ENCODE peak calls at places on chromosomes 12 and 14, in nine cellular contexts. A, G, K, W, U, M, P, I and H are unnamed samples.
A peak's percentile ranks its signal among the peaks of the same experiment; 100 is the strongest.

GRCh38 chr12:92136883-92137582 is 8.6 kb downstream of the BTG1 start:
- DNase-seq in A (peak; percentile 81), G (no peak), K (no peak), W (peak; percentile 65), U (peak; percentile 62), M (no peak), P (peak; percentile 53), I (peak; percentile 85), H (peak; percentile 56)

GRCh38 chr12:93549174-93549573 is 23.3 kb upstream of the SOCS2 start:
- DNase-seq in A (no peak), G (no peak), K (no peak), W (no peak), U (no peak), M (no peak), P (no peak), I (no peak), H (no peak)

GRCh38 chr12:32920506-32921085 is 24.0 kb upstream of the PKP2 start:
- DNase-seq in A (no peak), G (no peak), K (no peak), W (no peak), U (no peak), M (no peak), P (no peak), I (peak; percentile 9), H (no peak)

GRCh38 chr14:24634158-24634557 is at the start of gene GZMB:
- DNase-seq in A (no peak), G (no peak), K (peak; percentile 8), W (no peak), U (no peak), M (no peak), P (no peak), I (no peak), H (no peak)

GRCh38 chr14:51395361-51395849 is 155.4 kb downstream of the TMX1 start:
- DNase-seq in A (peak; percentile 97), G (peak; percentile 45), K (no peak), W (peak; percentile 74), U (peak; percentile 70), M (peak; percentile 82), P (peak; percentile 79), I (peak; percentile 79), H (peak; percentile 99)

GRCh38 chr12:193282-193681 is 20.7 kb downstream of the SLC6A12 start:
- DNase-seq in A (no peak), G (no peak), K (no peak), W (no peak), U (no peak), M (no peak), P (no peak), I (no peak), H (no peak)

GRCh38 chr12:71694099-71694820 is 8.4 kb downstream of the TMEM19 start:
- DNase-seq in A (no peak), G (no peak), K (no peak), W (no peak), U (no peak), M (no peak), P (no peak), I (peak; percentile 80), H (no peak)

GRCh38 chr12:41919526-41920305 is 225.0 kb downstream of the GXYLT1 start:
- DNase-seq in A (no peak), G (no peak), K (no peak), W (no peak), U (no peak), M (no peak), P (no peak), I (no peak), H (no peak)

GRCh38 chr12:10191865-10192264 is 13.0 kb downstream of the TMEM52B start:
- DNase-seq in A (peak; percentile 47), G (no peak), K (no peak), W (no peak), U (peak; percentile 68), M (no peak), P (no peak), I (peak; percentile 74), H (no peak)

GRCh38 chr12:85147331-85147730 is 111.2 kb downstream of the LRRIQ1 start:
- DNase-seq in A (no peak), G (no peak), K (no peak), W (no peak), U (no peak), M (no peak), P (no peak), I (no peak), H (no peak)

GRCh38 chr14:61620130-61620946 is 75.0 kb upstream of the HIF1A start:
- DNase-seq in A (peak; percentile 94), G (no peak), K (no peak), W (peak; percentile 91), U (peak; percentile 98), M (no peak), P (peak; percentile 57), I (peak; percentile 85), H (peak; percentile 59)

GRCh38 chr14:31962920-31963319 is 114.2 kb upstream of the ARHGAP5 start:
- DNase-seq in A (no peak), G (no peak), K (no peak), W (no peak), U (no peak), M (no peak), P (no peak), I (no peak), H (no peak)

GRCh38 chr14:76844223-76844622 is 18.0 kb downstream of the LRRC74A start:
- DNase-seq in A (no peak), G (peak; percentile 24), K (no peak), W (no peak), U (no peak), M (peak; percentile 75), P (peak; percentile 20), I (no peak), H (peak; percentile 14)

DNA sequence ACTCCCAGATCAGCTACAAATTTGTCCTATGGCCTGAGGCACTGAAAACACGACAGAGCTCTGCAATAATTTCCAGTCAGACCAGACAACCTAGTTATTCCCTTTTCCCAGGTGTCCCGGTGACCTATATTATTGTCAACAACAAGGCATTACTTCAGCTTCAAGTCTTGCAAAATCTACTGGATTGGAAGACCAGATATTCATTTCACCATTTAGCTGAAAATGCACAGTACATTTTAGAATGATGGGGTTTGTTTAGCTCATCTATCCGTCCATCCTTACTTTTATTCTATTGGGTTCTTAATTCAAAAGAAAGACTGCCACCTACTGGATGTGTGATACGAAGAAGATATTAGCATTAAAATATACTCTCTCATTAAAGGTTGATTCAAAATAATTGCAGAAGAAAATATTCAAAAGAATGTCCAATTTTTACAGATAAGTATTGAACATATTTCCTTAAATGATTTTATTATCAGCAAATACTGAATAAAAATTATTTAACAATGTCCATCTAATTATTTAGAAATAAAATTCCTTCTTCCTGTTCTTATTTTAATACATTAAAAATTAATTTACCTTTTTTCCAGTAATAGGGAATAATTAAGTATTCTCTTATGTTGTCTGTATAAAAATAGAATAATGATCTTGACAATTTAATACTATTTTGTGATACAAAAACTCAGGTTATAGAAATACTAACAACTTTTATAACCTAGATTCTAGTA is 244.9 kb upstream of the LRIG3 start:
- DNase-seq in A (peak; percentile 19), G (no peak), K (no peak), W (no peak), U (peak; percentile 25), M (no peak), P (no peak), I (no peak), H (peak; percentile 17)
- TF ChIP-seq CTCF in A (peak; percentile 32), G (no peak), K (no peak), W (peak; percentile 15), U (peak; percentile 33), M (no peak), P (peak; percentile 27), I (peak; percentile 46), H (peak; percentile 27)

DNA sequence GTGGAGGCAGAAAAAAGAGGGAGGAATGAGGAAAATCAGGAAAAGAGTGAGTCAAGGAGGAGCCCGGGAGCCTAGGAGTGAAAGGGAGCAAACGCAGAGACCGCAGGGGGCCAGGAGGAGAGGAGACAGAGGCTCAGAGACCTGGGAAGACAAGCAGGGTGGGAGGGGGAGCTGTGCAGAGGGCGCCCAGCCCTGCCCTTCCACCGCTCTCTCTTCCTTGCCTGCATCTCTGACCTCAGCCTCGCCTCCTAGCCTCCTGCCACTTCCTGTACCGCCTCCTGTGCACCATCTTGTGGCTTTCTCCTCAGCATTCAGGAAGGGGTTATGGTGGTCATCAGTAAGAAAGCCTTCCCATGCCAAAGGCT is 1.3 kb downstream of the CLSTN3 start:
- DNase-seq in A (no peak), G (no peak), K (no peak), W (no peak), U (no peak), M (no peak), P (no peak), I (no peak), H (no peak)
- H3K4me3 ChIP-seq in A (no peak overlapping the region), G (no peak overlapping the region), K (no peak overlapping the region), W (peak overlapping the region; percentile 81), U (no peak overlapping the region), M (no peak overlapping the region), P (no peak overlapping the region), I (peak overlapping the region; percentile 90), H (peak overlapping the region; percentile 53)

GRCh38 chr12:108375986-108376663 is 37.0 kb upstream of the CMKLR1 start:
- DNase-seq in A (no peak), G (no peak), K (no peak), W (no peak), U (peak; percentile 25), M (no peak), P (peak; percentile 63), I (no peak), H (no peak)

GRCh38 chr12:108374596-108375320 is 35.6 kb upstream of the CMKLR1 start:
- DNase-seq in A (no peak), G (no peak), K (no peak), W (no peak), U (no peak), M (no peak), P (no peak), I (no peak), H (no peak)

GRCh38 chr12:108369736-108370396 is 30.8 kb upstream of the CMKLR1 start:
- DNase-seq in A (no peak), G (no peak), K (no peak), W (no peak), U (no peak), M (no peak), P (no peak), I (no peak), H (no peak)

GRCh38 chr12:108371801-108372344 is 32.8 kb upstream of the CMKLR1 start:
- DNase-seq in A (no peak), G (no peak), K (peak; percentile 57), W (peak; percentile 23), U (peak; percentile 94), M (no peak), P (peak; percentile 42), I (no peak), H (no peak)

DNA sequence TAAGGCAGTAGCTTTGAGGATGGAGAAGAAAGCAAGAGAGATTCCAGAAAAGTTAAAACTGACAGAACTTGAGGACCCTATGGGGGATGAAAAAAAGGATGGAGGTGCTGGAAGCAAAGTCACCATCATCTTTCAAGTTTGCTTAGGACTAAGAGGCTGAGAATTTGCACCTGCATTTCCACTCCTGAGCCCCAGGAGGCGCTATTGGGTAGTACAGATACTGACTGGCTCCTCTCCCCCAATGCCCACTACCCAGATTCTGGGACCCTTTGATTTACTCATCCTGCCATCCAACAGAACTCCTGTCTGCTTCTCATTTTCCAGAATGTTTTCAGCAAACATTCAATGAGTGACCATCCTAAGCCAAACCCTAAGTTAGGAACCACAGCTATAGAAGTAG is 34.0 kb upstream of the CMKLR1 start:
- DNase-seq in A (no peak), G (no peak), K (no peak), W (no peak), U (no peak), M (no peak), P (no peak), I (no peak), H (no peak)
- TF ChIP-seq CTCF in A (no peak), G (no peak), K (peak; percentile 1), W (no peak), U (peak; percentile 38), M (no peak), P (peak; percentile 41), I (peak; percentile 30), H (peak; percentile 54)

GRCh38 chr12:130501821-130502220 is 164.1 kb downstream of the PIWIL1 start:
- DNase-seq in A (no peak), G (no peak), K (no peak), W (no peak), U (no peak), M (no peak), P (no peak), I (no peak), H (no peak)
- H3K4me3 ChIP-seq in A (no peak overlapping the region), G (no peak overlapping the region), K (no peak overlapping the region), W (no peak overlapping the region), U (no peak overlapping the region), M (no peak overlapping the region), P (no peak overlapping the region), I (no peak overlapping the region), H (no peak overlapping the region)